ENCODE peak calls at places on chromosomes 6 and 20, in five cellular contexts. G, N, P, M and R are unnamed samples.

GRCh38 chr6:25945175-25945574 is 14.7 kb upstream of the SLC17A2 start:
- ATAC-seq in G (no peak), N (no peak), P (no peak), M (no peak), R (peak; percentile 93)

GRCh38 chr20:57761413-57761734 is 51.6 kb upstream of the PMEPA1 start:
- ATAC-seq in G (peak; percentile 47), N (no peak), P (no peak), M (no peak), R (no peak)

GRCh38 chr20:61178431-61179080 is 73.5 kb upstream of the CDH4 start:
- ATAC-seq in G (no peak), N (no peak), P (no peak), M (no peak), R (no peak)

GRCh38 chr6:113137411-113137810 is 719.7 kb upstream of the MARCKS start:
- ATAC-seq in G (no peak), N (no peak), P (peak; percentile 60), M (no peak), R (no peak)

GRCh38 chr20:57389695-57390603 is 1.2 kb upstream of the RBM38 start:
- ATAC-seq in G (peak; percentile 2), N (peak; percentile 41), P (no peak), M (no peak), R (peak; percentile 13)

GRCh38 chr20:33181482-33182093 is 13.6 kb downstream of the BPIFA2 start:
- ATAC-seq in G (no peak), N (no peak), P (no peak), M (no peak), R (no peak)

GRCh38 chr6:15426395-15426794 is 180.5 kb downstream of the JARID2 start:
- ATAC-seq in G (no peak), N (no peak), P (no peak), M (no peak), R (no peak)

GRCh38 chr6:163533443-163533842 is 118.9 kb downstream of the QKI start:
- ATAC-seq in G (peak; percentile 71), N (no peak), P (no peak), M (peak; percentile 76), R (no peak)

GRCh38 chr6:11491998-11492397 is 45.6 kb upstream of the TMEM170B start:
- ATAC-seq in G (no peak), N (no peak), P (no peak), M (no peak), R (peak; percentile 51)

GRCh38 chr20:760751-761417 is 7.4 kb downstream of the SLC52A3 start:
- ATAC-seq in G (peak; percentile 92), N (no peak), P (peak; percentile 45), M (peak; percentile 55), R (peak; percentile 76)